ENCODE peak calls at places on chromosome 10, in seven cellular contexts. V is GM12865, P is nephron progenitor cell, R is mesothelial cell of epicardium, Q is omental fat pad, W is right lobe of liver, D is endothelial cell. A is an unnamed sample.

GRCh38 chr10:28354552-28354951 is 51.7 kb upstream of the MPP7 start:
- DNase-seq in V (no peak), Q (no peak), R (no peak), W (no peak), P (no peak), D (no peak), A (no peak)

GRCh38 chr10:101050206-101051069 is 11.4 kb upstream of the KAZALD1 start:
- DNase-seq in V (peak; percentile 66), R (peak; percentile 90), P (peak; percentile 91), D (peak; percentile 96), W (peak; percentile 65), Q (no peak), A (peak; percentile 83)

GRCh38 chr10:113592380-113592779 is 39.5 kb downstream of the HABP2 start:
- DNase-seq in R (no peak), W (no peak), V (no peak), D (no peak), Q (no peak), P (no peak), A (no peak)

GRCh38 chr10:2981361-2981801 is 86.0 kb upstream of the PFKP start:
- DNase-seq in V (no peak), P (no peak), D (no peak), Q (no peak), R (no peak), W (no peak), A (no peak)

GRCh38 chr10:11165591-11166543 is 148.2 kb downstream of the CELF2 start:
- DNase-seq in D (peak; percentile 53), Q (no peak), W (no peak), V (peak; percentile 93), P (peak; percentile 62), R (peak; percentile 58), A (peak; percentile 86)

GRCh38 chr10:121880842-121881423 is 46.9 kb downstream of the ATE1 start:
- DNase-seq in P (no peak), R (no peak), D (no peak), Q (no peak), V (no peak), W (no peak), A (no peak)

GRCh38 chr10:22651276-22651980 is 63.0 kb downstream of the PIP4K2A start:
- DNase-seq in W (no peak), V (peak; percentile 52), Q (no peak), D (no peak), R (no peak), P (no peak), A (peak; percentile 86)

GRCh38 chr10:31927597-31928530 is 767 bp downstream of the ARHGAP12 start:
- DNase-seq in P (peak; percentile 74), W (peak; percentile 70), V (peak; percentile 71), D (peak; percentile 56), R (peak; percentile 61), Q (no peak), A (peak; percentile 70)

GRCh38 chr10:121084675-121085070 is 233.5 kb downstream of the WDR11 start:
- DNase-seq in V (no peak), P (no peak), R (no peak), Q (no peak), W (no peak), D (no peak), A (no peak)

GRCh38 chr10:22737587-22737986 is 23.2 kb upstream of the PIP4K2A start:
- DNase-seq in Q (no peak), D (no peak), W (no peak), R (no peak), V (no peak), P (no peak), A (no peak)

GRCh38 chr10:132867801-132868644 is 74.3 kb downstream of the CFAP46 start:
- DNase-seq in Q (no peak), R (no peak), V (no peak), D (no peak), W (peak; percentile 44), P (no peak), A (no peak)

GRCh38 chr10:93475871-93476270 is 6.3 kb downstream of the MYOF start:
- DNase-seq in P (no peak), W (no peak), D (no peak), Q (no peak), R (no peak), V (no peak), A (no peak)

GRCh38 chr10:113297226-113297625 is 255.6 kb upstream of the HABP2 start:
- DNase-seq in Q (no peak), W (no peak), P (no peak), D (no peak), V (no peak), R (no peak), A (no peak)

GRCh38 chr10:7475954-7476353 is 65.1 kb upstream of the SFMBT2 start:
- DNase-seq in W (no peak), Q (no peak), R (no peak), D (no peak), P (no peak), V (no peak), A (no peak)

GRCh38 chr10:116521424-116522305 is 24.1 kb upstream of the PNLIP start:
- DNase-seq in V (peak; percentile 47), Q (no peak), D (peak; percentile 41), P (peak; percentile 49), W (no peak), R (peak; percentile 41), A (peak; percentile 58)

GRCh38 chr10:12633776-12634390 is 284.5 kb downstream of the CAMK1D start:
- DNase-seq in R (no peak), Q (no peak), W (no peak), V (peak; percentile 32), P (no peak), D (no peak), A (no peak)
- TF ChIP-seq CTCF in R (no peak), Q (no peak), W (no peak), V (no peak), P (no peak), D (no peak), A (no peak)

DNA sequence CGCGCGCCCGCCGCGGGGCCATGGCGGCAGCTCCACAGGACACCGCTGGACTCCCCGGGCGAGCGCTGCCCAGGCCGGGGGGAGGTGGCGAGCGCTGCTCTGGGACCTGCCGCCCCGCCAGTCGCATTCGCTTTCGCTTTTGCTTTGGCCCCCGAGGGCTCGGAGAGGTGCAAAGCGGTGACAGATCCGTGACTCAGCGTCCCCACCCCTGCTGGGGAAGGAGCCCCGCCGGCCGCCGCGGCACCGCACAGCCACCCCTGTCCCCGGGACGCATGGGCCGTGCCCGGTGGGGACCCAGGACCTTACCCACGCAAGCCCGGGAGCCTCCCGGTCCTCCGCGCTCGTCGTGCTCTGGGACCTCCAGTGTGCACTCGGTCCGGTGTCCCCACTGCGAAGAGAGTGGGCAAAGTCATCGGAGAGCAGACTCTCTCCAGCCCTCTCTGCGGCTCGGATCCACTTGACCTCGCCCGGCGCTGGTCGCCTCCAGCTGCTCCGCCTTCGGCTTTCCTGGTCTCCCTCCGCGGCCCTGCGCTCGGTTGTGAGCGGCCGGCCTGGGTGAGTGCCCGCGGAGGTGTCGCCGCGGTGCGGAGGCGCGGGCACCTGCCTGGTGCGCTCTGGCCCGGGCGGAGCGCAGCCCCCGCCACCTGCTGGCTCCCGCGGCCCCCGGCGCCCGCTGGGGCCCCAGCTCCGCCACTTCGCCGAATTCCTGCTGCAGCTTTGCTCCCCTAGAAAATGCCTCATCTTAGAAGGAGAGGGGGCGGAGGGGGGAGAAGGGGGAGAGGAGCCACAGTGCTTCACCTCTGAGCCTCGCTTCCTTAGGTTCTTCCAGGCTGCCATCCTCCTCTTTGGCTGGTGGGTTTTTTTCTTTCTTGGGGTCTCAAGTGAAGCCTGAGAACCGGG is at the start of gene IL15RA:
- DNase-seq in Q (peak; percentile 60), P (peak; percentile 65), V (peak; percentile 88), D (peak; percentile 55), W (peak; percentile 88), R (peak; percentile 57), A (peak; percentile 94)
- TF ChIP-seq CTCF in Q (no peak), P (no peak), V (peak; percentile 42), D (no peak), W (peak; percentile 43), R (no peak), A (peak; percentile 15)

DNA sequence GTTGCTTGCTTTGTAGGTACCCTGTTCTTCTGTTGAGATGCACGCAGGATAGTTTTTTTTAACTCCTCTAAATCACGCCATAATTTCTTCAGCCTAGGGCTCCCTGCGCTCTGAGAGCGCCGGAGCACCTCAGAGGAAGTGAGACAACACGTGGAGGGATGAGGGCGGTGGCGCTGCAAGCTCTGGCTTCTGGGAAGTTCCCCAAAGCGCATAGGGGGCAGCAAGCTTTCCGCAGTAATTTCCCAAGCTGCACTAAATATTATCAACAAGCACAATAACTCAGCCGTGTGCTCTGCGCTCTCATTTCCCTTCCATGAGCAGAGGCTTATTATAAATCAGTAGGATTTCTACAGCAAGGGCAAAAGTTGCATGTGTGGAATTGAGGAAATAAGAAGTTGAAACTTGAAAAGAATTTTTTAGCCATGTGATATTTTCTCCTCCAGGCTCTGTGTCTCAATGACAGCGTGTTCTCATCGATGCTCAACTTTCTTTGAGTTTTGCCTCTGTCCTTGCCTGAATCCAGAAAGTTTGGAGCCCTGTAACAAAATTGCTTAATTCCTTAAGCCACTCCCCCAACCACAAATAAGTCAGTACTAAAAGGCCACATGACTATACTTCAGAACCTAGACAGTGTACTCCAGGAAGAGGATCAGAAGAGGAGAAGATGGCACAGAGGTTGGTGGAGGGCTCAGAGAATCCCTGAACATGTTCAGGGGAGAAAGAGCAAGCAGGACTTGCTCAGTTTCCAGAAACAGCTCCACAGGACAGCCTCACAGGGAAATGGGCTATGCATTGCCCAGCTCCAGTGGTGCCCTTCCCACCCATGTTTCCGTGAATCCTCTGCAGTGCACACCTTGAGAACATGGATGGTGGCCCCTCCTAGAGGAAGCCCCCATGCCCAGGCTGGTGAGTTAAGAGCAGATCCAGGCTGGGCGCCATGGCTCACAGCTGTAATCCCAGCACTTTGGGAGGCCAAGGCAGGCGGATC is 221.5 kb upstream of the GHITM start:
- DNase-seq in D (no peak), Q (no peak), R (peak; percentile 59), V (peak; percentile 71), W (no peak), P (peak; percentile 48), A (peak; percentile 16)
- TF ChIP-seq CTCF in D (no peak), Q (no peak), R (peak; percentile 14), V (peak; percentile 39), W (peak; percentile 33), P (peak; percentile 31), A (peak; percentile 21)

GRCh38 chr10:88316292-88316861 is 266.7 kb downstream of the RNLS start:
- DNase-seq in Q (no peak), D (no peak), R (no peak), W (no peak), V (no peak), P (no peak), A (no peak)

GRCh38 chr10:88315746-88316145 is 267.4 kb downstream of the RNLS start:
- DNase-seq in W (no peak), V (no peak), D (no peak), P (no peak), Q (no peak), R (no peak), A (no peak)

GRCh38 chr10:88317099-88317498 is 266.0 kb downstream of the RNLS start:
- DNase-seq in P (no peak), Q (no peak), W (no peak), V (no peak), R (no peak), D (no peak), A (no peak)

GRCh38 chr10:88319960-88320517 is 263.1 kb downstream of the RNLS start:
- DNase-seq in D (no peak), W (no peak), Q (no peak), V (no peak), R (no peak), P (no peak), A (no peak)

DNA sequence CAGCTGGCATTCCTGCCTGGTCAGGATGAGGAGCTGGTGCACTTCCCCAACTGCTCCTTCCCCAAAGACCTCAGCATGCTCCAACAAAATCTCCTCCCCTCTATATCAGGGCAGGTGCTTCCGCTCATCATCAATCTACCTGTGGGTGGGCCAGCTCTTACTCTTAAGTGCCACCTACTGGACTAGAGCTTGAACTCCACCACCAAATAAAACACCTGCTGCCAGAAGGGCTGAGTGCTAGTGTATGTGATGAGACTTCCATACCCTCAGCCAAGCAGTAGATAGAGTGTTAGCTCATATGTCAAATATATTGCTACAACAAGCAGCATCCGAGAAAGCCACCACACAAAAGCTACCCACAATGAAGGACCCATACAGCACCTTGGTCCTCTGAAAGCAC is 264.3 kb downstream of the RNLS start:
- DNase-seq in V (peak; percentile 44), D (no peak), P (no peak), R (no peak), W (no peak), Q (no peak), A (peak; percentile 7)
- TF ChIP-seq CTCF in V (peak; percentile 8), D (peak; percentile 33), P (no peak), R (no peak), W (peak; percentile 41), Q (no peak), A (peak; percentile 49)